ENCODE peak calls at places on chromosomes 1 and 21, in nine cellular contexts. V is SJCRH30, B is psoas muscle, C is endothelial cell of umbilical vein, T is cardiac muscle cell, I is pancreas, S is SJSA1, E is breast epithelium, U is suprapubic skin. M is an unnamed sample. For H3K4me1, the result is how much of the 10 kb centered on the place peaks cover.

GRCh38 chr1:181387702-181388101 is 95.6 kb upstream of the CACNA1E start:
- DNase-seq in V (no peak), B (no peak), C (no peak), T (no peak), I (no peak), S (no peak), E (no peak), U (no peak), M (no peak)

GRCh38 chr1:42937141-42937696 is 21.4 kb downstream of the SLC2A1 start:
- DNase-seq in V (no peak), B (no peak), C (no peak), T (no peak), I (no peak), S (no peak), E (peak), U (peak), M (no peak)

GRCh38 chr1:16167331-16168143 is 11.7 kb upstream of the EPHA2 start:
- DNase-seq in V (no peak), B (no peak), C (no peak), T (peak), I (no peak), S (no peak), E (no peak), U (no peak), M (peak)

GRCh38 chr1:154851392-154852177 is 18.5 kb downstream of the KCNN3 start:
- DNase-seq in V (peak), B (peak), C (no peak), T (peak), I (no peak), S (no peak), E (no peak), U (no peak), M (no peak)

GRCh38 chr1:160837558-160838205 is 25.0 kb downstream of the CD244 start:
- DNase-seq in V (peak), B (no peak), C (no peak), T (no peak), I (no peak), S (no peak), E (no peak), U (no peak), M (peak)

GRCh38 chr21:30463713-30464112 is 16.5 kb downstream of the KRTAP19-1 start:
- DNase-seq in V (peak), B (no peak), C (no peak), T (peak), I (no peak), S (no peak), E (no peak), U (no peak), M (no peak)

GRCh38 chr1:23709229-23709628 is 17.6 kb downstream of the RPL11 start:
- DNase-seq in V (no peak), B (no peak), C (no peak), T (no peak), I (no peak), S (no peak), E (no peak), U (no peak), M (no peak)

GRCh38 chr1:25891606-25892005 is 14.6 kb downstream of the STMN1 start:
- DNase-seq in V (no peak), B (no peak), C (no peak), T (no peak), I (no peak), S (no peak), E (no peak), U (no peak), M (no peak)

GRCh38 chr21:19510653-19511052 is 1107.1 kb upstream of the TMPRSS15 start:
- DNase-seq in V (no peak), B (no peak), C (no peak), T (no peak), I (no peak), S (no peak), E (no peak), U (no peak), M (no peak)

GRCh38 chr1:69167876-69168275 is 399.8 kb upstream of the LRRC7 start:
- DNase-seq in V (no peak), B (no peak), C (no peak), T (no peak), I (no peak), S (no peak), E (no peak), U (no peak), M (no peak)

GRCh38 chr21:46092811-46093667 is 4.9 kb upstream of the COL6A2 start:
- DNase-seq in V (no peak), B (no peak), C (no peak), T (no peak), I (no peak), S (no peak), E (no peak), U (peak), M (peak)

GRCh38 chr1:206464456-206464964 is 5.8 kb upstream of the IKBKE start:
- DNase-seq in V (no peak), B (no peak), C (peak), T (no peak), I (no peak), S (no peak), E (no peak), U (no peak), M (no peak)

GRCh38 chr1:84643183-84643582 is 47.1 kb downstream of the SSX2IP start:
- DNase-seq in V (no peak), B (no peak), C (no peak), T (peak), I (no peak), S (no peak), E (no peak), U (no peak), M (no peak)

GRCh38 chr1:165888552-165888920 is 61.1 kb downstream of the UCK2 start:
- DNase-seq in V (no peak), B (no peak), C (no peak), T (no peak), I (no peak), S (no peak), E (no peak), U (no peak), M (no peak)

GRCh38 chr1:24454684-24455091 is 39.1 kb downstream of the NIPAL3 start:
- DNase-seq in V (no peak), B (no peak), C (no peak), T (peak), I (no peak), S (no peak), E (no peak), U (no peak), M (no peak)

GRCh38 chr1:83978056-83978455 is 20.9 kb downstream of the TTLL7 start:
- DNase-seq in V (peak), B (no peak), C (no peak), T (no peak), I (no peak), S (no peak), E (no peak), U (no peak), M (no peak)

GRCh38 chr21:36923270-36923669 is 43.2 kb downstream of the HLCS start:
- DNase-seq in V (no peak), B (no peak), C (no peak), T (peak), I (no peak), S (no peak), E (no peak), U (no peak), M (no peak)

GRCh38 chr1:226702957-226703831 is 35.9 kb downstream of the ITPKB start:
- DNase-seq in V (peak), B (peak), C (peak), T (peak), I (peak), S (peak), E (peak), U (peak), M (peak)

GRCh38 chr1:212070720-212071302 is 35.3 kb downstream of the DTL start:
- DNase-seq in V (peak), B (no peak), C (peak), T (peak), I (no peak), S (no peak), E (no peak), U (no peak), M (no peak)

GRCh38 chr1:50305808-50306207 is 117.4 kb downstream of the DMRTA2 start:
- DNase-seq in V (no peak), B (no peak), C (no peak), T (no peak), I (no peak), S (no peak), E (no peak), U (no peak), M (no peak)

DNA sequence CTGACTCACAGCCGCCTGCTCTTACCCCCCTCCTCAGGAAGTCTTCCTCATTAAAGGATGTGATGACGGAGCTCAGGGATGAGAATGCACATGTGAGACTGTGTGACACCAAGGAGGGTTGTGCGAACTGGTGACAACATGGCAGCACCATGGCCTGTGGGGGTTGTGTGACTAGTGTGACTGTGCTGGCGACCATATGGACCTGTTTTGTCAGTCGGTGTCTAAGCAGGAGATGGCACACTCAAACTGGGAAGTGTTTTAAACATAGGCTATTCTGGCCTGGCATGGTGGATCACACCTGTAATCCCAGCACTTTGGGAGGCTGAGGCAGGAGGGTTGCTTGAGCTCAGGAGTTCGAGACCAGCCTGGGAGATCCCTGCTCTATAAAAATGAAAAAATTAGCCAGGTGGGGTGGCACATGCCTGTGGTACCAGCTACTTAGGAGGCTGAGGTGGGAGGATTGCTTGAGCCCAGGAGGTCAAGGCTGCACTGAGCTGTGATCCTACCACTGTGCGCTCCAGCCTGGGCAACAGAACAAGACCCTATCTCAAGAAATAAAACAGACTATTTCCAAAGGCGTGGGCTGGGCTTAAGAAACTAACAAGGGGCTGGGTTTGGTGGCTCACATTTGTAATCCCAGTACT is 7.4 kb downstream of the TRNP1 start:
- DNase-seq in V (no peak), B (no peak), C (peak), T (no peak), I (no peak), S (no peak), E (no peak), U (no peak), M (no peak)
- H3K4me1 ChIP-seq in V (under half), B (under half), C (under half), T (under half), I (under half), S (half or more), E (under half), U (half or more), M (half or more)

DNA sequence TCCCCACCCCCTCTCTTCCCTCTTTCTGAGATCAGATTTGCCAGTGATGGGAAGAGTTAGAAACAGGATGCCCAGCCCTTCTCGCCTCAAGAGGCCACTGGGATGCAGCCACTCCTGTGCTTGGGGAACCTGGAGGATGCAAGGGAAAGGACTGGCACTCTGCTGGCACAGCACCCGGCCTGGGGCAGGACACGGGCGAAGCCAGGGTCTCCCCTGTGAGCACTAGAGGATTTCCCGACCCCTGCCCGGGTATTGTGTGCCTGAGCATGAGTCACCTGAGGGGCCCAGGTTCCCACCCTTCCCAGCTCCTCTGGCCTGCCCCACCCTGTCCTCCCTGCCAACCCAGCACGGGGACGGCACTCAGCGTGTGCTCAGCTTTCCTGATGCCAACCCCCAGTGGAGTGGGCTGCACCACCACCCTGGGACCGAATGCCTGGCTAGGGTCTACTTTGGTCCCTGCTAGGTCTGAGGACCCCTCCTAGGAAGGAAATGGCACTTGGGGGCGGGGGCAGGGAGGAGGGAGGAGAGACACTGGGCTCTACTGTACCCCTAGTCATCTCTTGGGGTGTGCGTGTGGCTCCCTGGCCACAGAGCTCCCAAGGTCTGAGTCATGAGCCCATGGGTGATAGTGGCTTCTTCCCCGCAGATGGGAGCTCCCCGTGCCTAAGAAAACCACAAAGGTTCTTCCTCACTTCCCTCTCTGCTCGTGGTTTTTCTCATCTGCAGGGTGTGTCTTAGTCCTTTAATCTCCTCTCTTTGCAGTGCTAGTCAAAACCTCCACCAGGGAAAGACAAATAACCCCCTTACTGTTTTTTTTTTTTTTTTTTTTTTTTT is 12.4 kb downstream of the LMNA start:
- DNase-seq in V (no peak), B (peak), C (peak), T (no peak), I (peak), S (peak), E (no peak), U (peak), M (peak)
- H3K4me1 ChIP-seq in V (half or more), B (half or more), C (half or more), T (half or more), I (half or more), S (half or more), E (half or more), U (half or more), M (half or more)

GRCh38 chr1:81803423-81804103 is 2.8 kb downstream of the ADGRL2 start:
- DNase-seq in V (peak), B (no peak), C (peak), T (peak), I (peak), S (no peak), E (no peak), U (no peak), M (no peak)

GRCh38 chr1:81804320-81804719 is 3.6 kb downstream of the ADGRL2 start:
- DNase-seq in V (peak), B (no peak), C (peak), T (peak), I (no peak), S (no peak), E (no peak), U (no peak), M (no peak)

GRCh38 chr1:81808760-81809159 is 8.0 kb downstream of the ADGRL2 start:
- DNase-seq in V (no peak), B (no peak), C (no peak), T (peak), I (no peak), S (no peak), E (no peak), U (no peak), M (no peak)

GRCh38 chr1:81805537-81806431 is 5.0 kb downstream of the ADGRL2 start:
- DNase-seq in V (peak), B (no peak), C (no peak), T (no peak), I (no peak), S (no peak), E (no peak), U (no peak), M (no peak)

GRCh38 chr1:81806432-81806770 is 5.7 kb downstream of the ADGRL2 start:
- DNase-seq in V (no peak), B (no peak), C (no peak), T (no peak), I (no peak), S (no peak), E (no peak), U (no peak), M (no peak)
- H3K4me1 ChIP-seq in V (under half), B (under half), C (under half), T (half or more), I (under half), S (under half), E (under half), U (under half), M (under half)

GRCh38 chr1:27563407-27564263 is 40.3 kb downstream of the AHDC1 start:
- DNase-seq in V (no peak), B (peak), C (no peak), T (no peak), I (peak), S (no peak), E (no peak), U (no peak), M (peak)
- H3K4me1 ChIP-seq in V (half or more), B (half or more), C (under half), T (half or more), I (half or more), S (under half), E (half or more), U (half or more), M (half or more)

DNA sequence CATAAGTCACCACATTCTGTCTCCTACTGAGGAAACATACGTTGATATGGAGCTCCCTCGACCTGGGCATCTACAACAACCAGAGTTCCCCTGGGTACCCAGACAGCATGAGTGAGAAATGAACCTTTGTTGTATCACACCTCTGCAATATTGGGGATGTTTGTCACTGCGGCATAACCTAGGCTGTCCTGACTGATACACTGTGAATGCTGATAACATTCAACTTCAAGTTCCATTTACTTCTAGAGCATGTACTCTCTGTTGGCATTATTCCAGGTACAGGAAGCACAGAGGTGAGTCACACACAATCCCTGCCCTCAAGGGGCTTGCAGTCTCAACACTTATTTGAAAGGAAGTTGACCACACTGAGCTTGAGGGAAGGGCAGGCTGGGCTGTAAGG is 65.6 kb downstream of the HTR6 start:
- DNase-seq in V (no peak), B (no peak), C (no peak), T (no peak), I (no peak), S (no peak), E (no peak), U (no peak), M (no peak)
- H3K4me1 ChIP-seq in V (under half), B (under half), C (under half), T (under half), I (under half), S (under half), E (under half), U (under half), M (under half)

M was measured in left lung.